ENCODE peak calls at places on chromosomes 12 and 14, in nine cellular contexts. C is amygdala; Z is hepatic stellate cell; S is OCI-LY7; M is fibroblast of the aortic adventitia; K is activated CD4-positive, CD25-positive, alpha-beta regulatory T cell treated with anti-CD3 and anti-CD28 coated beads, Interleukin-2, amount 50 U/mL, for 16 hours; O is non-pigmented ciliary epithelial cell; I is GM03348; V is AG10803. L is an unnamed sample.

GRCh38 chr14:86882818-86883217 is 1110.2 kb downstream of the GALC start:
- DNase-seq in M (no peak), I (no peak), C (no peak), O (no peak), V (no peak), K (no peak), S (no peak), Z (no peak), L (no peak)

GRCh38 chr12:76091245-76091757 is 6.8 kb upstream of the NAP1L1 start:
- DNase-seq in I (no peak), O (no peak), K (no peak), M (no peak), C (no peak), Z (no peak), V (no peak), S (no peak), L (no peak)

GRCh38 chr14:104870368-104871144 is 5.5 kb downstream of the CEP170B start:
- DNase-seq in C (no peak), V (no peak), I (no peak), Z (no peak), O (no peak), S (peak), M (no peak), K (no peak), L (no peak)

GRCh38 chr14:34368971-34369665 is 92.9 kb downstream of the SPTSSA start:
- DNase-seq in Z (no peak), V (no peak), K (no peak), C (no peak), S (no peak), M (no peak), I (no peak), O (no peak), L (no peak)

GRCh38 chr12:25051583-25052190 is 102.8 kb upstream of the BCAT1 start:
- DNase-seq in O (no peak), M (no peak), V (no peak), S (peak), I (no peak), C (no peak), K (peak), Z (no peak), L (no peak)

GRCh38 chr12:6157482-6157881 is 33.0 kb upstream of the VWF start:
- DNase-seq in V (no peak), I (no peak), M (no peak), Z (no peak), K (no peak), C (no peak), S (no peak), O (no peak), L (no peak)

GRCh38 chr14:20848316-20848954 is 42.8 kb upstream of the RNASE3 start:
- DNase-seq in S (no peak), M (peak), Z (no peak), O (no peak), V (peak), K (no peak), I (peak), C (no peak), L (peak)

GRCh38 chr12:19369691-19370148 is 69.6 kb upstream of the AEBP2 start:
- DNase-seq in C (no peak), I (peak), S (no peak), M (peak), V (peak), Z (no peak), O (peak), K (no peak), L (no peak)

GRCh38 chr14:77208266-77208978 is 26.8 kb downstream of the TMEM63C start:
- DNase-seq in C (peak), Z (peak), V (peak), O (peak), K (peak), I (peak), S (peak), M (peak), L (no peak)

L was measured in CD14-positive monocyte.